ENCODE peak calls at places on chromosomes 7 and 10, in four cellular contexts. M is HCT116, J is upper lobe of left lung, V is K562. E is an unnamed sample.
A peak's percentile ranks its signal among the peaks of the same experiment; 100 is the strongest.

GRCh38 chr7:45897042-45897690 is 8.9 kb downstream of the IGFBP1 start:
- DNase-seq in M (no peak), J (no peak), V (no peak), E (no peak)

GRCh38 chr7:74141705-74142104 is 32.5 kb upstream of the EIF4H start:
- DNase-seq in M (peak; percentile 46), J (no peak), V (no peak), E (no peak)

GRCh38 chr7:151551820-151552219 is 32.1 kb upstream of the RHEB start:
- DNase-seq in M (no peak), J (no peak), V (no peak), E (no peak)

GRCh38 chr7:49866910-49867309 is 93.5 kb downstream of the VWC2 start:
- DNase-seq in M (no peak), J (no peak), V (no peak), E (no peak)

GRCh38 chr10:73408061-73408460 is 5.8 kb downstream of the ANXA7 start:
- DNase-seq in M (no peak), J (no peak), V (no peak), E (no peak)

GRCh38 chr10:20228748-20229147 is 412.5 kb downstream of the PLXDC2 start:
- DNase-seq in M (no peak), J (no peak), V (no peak), E (no peak)

GRCh38 chr7:77995717-77996116 is 197.1 kb downstream of the PHTF2 start:
- DNase-seq in M (no peak), J (no peak), V (peak; percentile 56), E (no peak)

GRCh38 chr10:43198682-43199005 is 60.4 kb downstream of the CSGALNACT2 start:
- DNase-seq in M (no peak), J (peak; percentile 68), V (no peak), E (no peak)

GRCh38 chr10:1201010-1201807 is 145.0 kb downstream of the WDR37 start:
- DNase-seq in M (no peak), J (no peak), V (no peak), E (no peak)

GRCh38 chr10:132749428-132749780 is 36.5 kb downstream of the NKX6-2 start:
- DNase-seq in M (no peak), J (peak; percentile 70), V (no peak), E (no peak)

GRCh38 chr10:84743483-84743882 is 415.1 kb downstream of the CCSER2 start:
- DNase-seq in M (peak; percentile 2), J (no peak), V (no peak), E (no peak)

GRCh38 chr7:51165337-51165736 is 151.3 kb downstream of the COBL start:
- DNase-seq in M (no peak), J (no peak), V (no peak), E (no peak)

GRCh38 chr7:26365077-26365896 is 73.6 kb downstream of the SNX10 start:
- DNase-seq in M (peak; percentile 51), J (no peak), V (peak; percentile 27), E (peak; percentile 82)

GRCh38 chr10:63376560-63377304 is 89.0 kb downstream of the JMJD1C start:
- DNase-seq in M (no peak), J (no peak), V (no peak), E (no peak)

GRCh38 chr7:158401295-158401694 is 186.3 kb downstream of the PTPRN2 start:
- DNase-seq in M (no peak), J (no peak), V (no peak), E (no peak)

GRCh38 chr10:55033061-55033460 is 232.0 kb upstream of the PCDH15 start:
- DNase-seq in M (no peak), J (no peak), V (no peak), E (no peak)

GRCh38 chr10:119365773-119366640 is 158.6 kb downstream of the GRK5 start:
- DNase-seq in M (no peak), J (no peak), V (no peak), E (no peak)

GRCh38 chr10:95653895-95654294 is 2.6 kb downstream of the ALDH18A1 start:
- DNase-seq in M (no peak), J (no peak), V (no peak), E (no peak)
- TF ChIP-seq POLR2A in M (no peak), J (no peak), V (no peak), E (no peak)

GRCh38 chr7:6026011-6026819 is 5.0 kb upstream of the ANKRD61 start:
- DNase-seq in M (no peak), J (peak; percentile 52), V (peak; percentile 63), E (peak; percentile 76)

GRCh38 chr7:6026917-6027316 is 4.3 kb upstream of the ANKRD61 start:
- DNase-seq in M (no peak), J (no peak), V (no peak), E (no peak)

GRCh38 chr7:6027806-6028365 is 3.3 kb upstream of the ANKRD61 start:
- DNase-seq in M (no peak), J (no peak), V (no peak), E (no peak)

GRCh38 chr7:6023974-6024435 is 7.2 kb upstream of the ANKRD61 start:
- DNase-seq in M (no peak), J (no peak), V (peak; percentile 45), E (peak; percentile 94)

GRCh38 chr7:6022671-6023070 is 8.5 kb upstream of the ANKRD61 start:
- DNase-seq in M (no peak), J (no peak), V (no peak), E (peak; percentile 68)
- TF ChIP-seq POLR2A in M (no peak), J (no peak), V (peak; percentile 15), E (no peak)

GRCh38 chr10:95539560-95540284 is 21.4 kb downstream of the SORBS1 start:
- DNase-seq in M (no peak), J (no peak), V (no peak), E (no peak)
- TF ChIP-seq POLR2A in M (no peak), J (no peak), V (no peak), E (no peak)

GRCh38 chr7:76047811-76048667 is at the start of the genes MDH2 and STYXL1:
- DNase-seq in M (peak; percentile 91), J (peak; percentile 97), V (peak; percentile 96), E (peak; percentile 96)
- TF ChIP-seq POLR2A in M (peak; percentile 75), J (peak; percentile 94), V (peak; percentile 98), E (peak; percentile 94)

GRCh38 chr10:49187950-49188761 is at the start of gene TMEM273:
- DNase-seq in M (no peak), J (peak; percentile 69), V (peak; percentile 64), E (no peak)
- TF ChIP-seq POLR2A in M (no peak), J (peak; percentile 65), V (peak; percentile 71), E (no peak)